ENCODE peak calls at places on chromosomes 5 and 9, in ten cellular contexts. K is transverse colon, I is suprapubic skin, W is SK-N-SH, N is ovary, F is tibial nerve, Z is sigmoid colon, S is GM12878, U is A549, E is HepG2. O is an unnamed sample. For H3K4me1, the result is how much of the 10 kb centered on the place peaks cover.

GRCh38 chr5:129460951-129461815 is 1.1 kb downstream of the ADAMTS19 start:
- DNase-seq in I (no peak), E (no peak), W (peak), Z (peak), F (no peak), N (peak), S (no peak), K (peak), U (peak), O (peak)

GRCh38 chr9:81595887-81596558 is 93.3 kb downstream of the TLE1 start:
- DNase-seq in N (no peak), I (no peak), Z (no peak), S (no peak), W (peak), U (no peak), F (no peak), K (no peak), E (no peak), O (no peak)

GRCh38 chr9:117704024-117704575 is at the start of gene TLR4:
- DNase-seq in U (no peak), S (peak), Z (peak), N (peak), F (peak), E (no peak), I (peak), W (no peak), K (peak), O (peak)

GRCh38 chr5:131067596-131067995 is 97.5 kb downstream of the HINT1 start:
- DNase-seq in N (no peak), U (no peak), Z (no peak), F (no peak), E (no peak), K (no peak), W (no peak), S (no peak), I (no peak), O (no peak)

GRCh38 chr5:35660451-35660850 is 42.8 kb downstream of the SPEF2 start:
- DNase-seq in Z (no peak), K (no peak), E (no peak), S (no peak), F (no peak), N (no peak), I (no peak), U (no peak), W (no peak), O (no peak)

GRCh38 chr5:76714771-76715483 is 999 bp upstream of the F2R start:
- DNase-seq in W (peak), U (peak), I (no peak), Z (no peak), K (peak), S (no peak), F (no peak), E (no peak), N (peak), O (no peak)

GRCh38 chr9:88587182-88587581 is 52.2 kb downstream of the NXNL2 start:
- DNase-seq in E (no peak), F (no peak), I (no peak), Z (no peak), K (peak), N (no peak), S (no peak), U (no peak), W (no peak), O (peak)

GRCh38 chr5:62489471-62489870 is 76.9 kb downstream of the IPO11 start:
- DNase-seq in F (no peak), N (no peak), I (no peak), Z (no peak), K (no peak), S (no peak), W (no peak), E (no peak), U (no peak), O (no peak)

GRCh38 chr5:88602584-88602983 is 280.4 kb downstream of the MEF2C start:
- DNase-seq in U (no peak), I (no peak), N (no peak), W (no peak), E (peak), F (no peak), K (peak), Z (no peak), S (no peak), O (no peak)

GRCh38 chr5:7392401-7393024 is 3.4 kb upstream of the ADCY2 start:
- DNase-seq in F (no peak), Z (no peak), S (no peak), E (peak), N (no peak), U (peak), W (peak), I (no peak), K (no peak), O (no peak)

GRCh38 chr5:134133213-134133994 is 18.9 kb downstream of the TCF7 start:
- DNase-seq in I (peak), K (peak), E (no peak), U (no peak), S (no peak), F (peak), Z (peak), W (no peak), N (peak), O (no peak)

GRCh38 chr9:94783121-94783664 is 56.7 kb downstream of the AOPEP start:
- DNase-seq in K (peak), N (peak), W (peak), F (peak), U (peak), S (peak), E (peak), Z (peak), I (peak), O (peak)

GRCh38 chr9:133572821-133573361 is 36.3 kb downstream of the FAM163B start:
- DNase-seq in N (no peak), I (no peak), E (no peak), S (no peak), F (no peak), U (no peak), W (peak), Z (peak), K (peak), O (peak)

GRCh38 chr5:138752341-138752950 is 779 bp upstream of the CTNNA1 start:
- DNase-seq in F (no peak), E (peak), W (no peak), I (peak), N (peak), K (peak), S (no peak), Z (peak), U (peak), O (no peak)

GRCh38 chr9:111895996-111896941 is at the start of gene UGCG:
- DNase-seq in U (peak), F (peak), Z (peak), N (peak), I (peak), W (peak), E (peak), S (no peak), K (peak), O (peak)

GRCh38 chr9:76542360-76542759 is 83.4 kb downstream of the GCNT1 start:
- DNase-seq in W (no peak), I (no peak), N (no peak), U (no peak), S (no peak), F (no peak), E (no peak), K (no peak), Z (no peak), O (no peak)

GRCh38 chr9:28598396-28598795 is 1025.1 kb upstream of the C9orf72 start:
- DNase-seq in K (no peak), U (no peak), N (no peak), F (no peak), W (peak), I (no peak), Z (no peak), S (no peak), E (no peak), O (no peak)

GRCh38 chr5:87411586-87412416 is 929 bp downstream of the CCNH start:
- DNase-seq in U (peak), W (peak), Z (peak), N (no peak), F (no peak), I (peak), E (peak), S (no peak), K (peak), O (peak)

GRCh38 chr9:70617033-70617432 is 202.6 kb upstream of the KLF9 start:
- DNase-seq in F (no peak), I (no peak), S (no peak), Z (no peak), K (no peak), W (no peak), E (no peak), U (no peak), N (no peak), O (no peak)

GRCh38 chr5:2752875-2753435 is 1.5 kb upstream of the IRX2 start:
- DNase-seq in I (no peak), F (no peak), E (no peak), N (no peak), K (no peak), U (no peak), W (no peak), S (no peak), Z (no peak), O (peak)

GRCh38 chr9:28264368-28264767 is 691.1 kb upstream of the C9orf72 start:
- DNase-seq in Z (no peak), F (no peak), S (no peak), K (no peak), I (no peak), E (no peak), N (no peak), U (no peak), W (no peak), O (no peak)

GRCh38 chr9:35829084-35829763 is at the start of gene TMEM8B:
- DNase-seq in W (peak), K (peak), N (peak), Z (peak), F (peak), S (no peak), E (peak), I (peak), U (peak), O (peak)

GRCh38 chr9:116499986-116500871 is 186.9 kb upstream of the TRIM32 start:
- DNase-seq in W (no peak), S (no peak), U (peak), Z (no peak), F (no peak), N (no peak), I (no peak), E (no peak), K (no peak), O (no peak)

GRCh38 chr9:137367506-137368430 is 55.2 kb downstream of the EXD3 start:
- DNase-seq in N (peak), I (peak), E (no peak), W (no peak), S (no peak), F (no peak), K (no peak), U (no peak), Z (peak), O (no peak)

GRCh38 chr9:130860458-130861316 is 25.6 kb downstream of the ABL1 start:
- DNase-seq in N (peak), E (no peak), U (no peak), S (no peak), W (no peak), F (peak), I (peak), K (peak), Z (peak), O (peak)

GRCh38 chr9:19379697-19380046 is 364 bp downstream of the RPS6 start:
- DNase-seq in U (no peak), K (peak), Z (no peak), W (peak), I (no peak), N (no peak), E (no peak), S (no peak), F (peak), O (no peak)

GRCh38 chr9:134653259-134654009 is 11.8 kb downstream of the COL5A1 start:
- DNase-seq in E (no peak), F (no peak), Z (peak), N (peak), I (no peak), W (no peak), U (no peak), K (no peak), S (no peak), O (no peak)

GRCh38 chr9:114929166-114929565 is 1.2 kb downstream of the TNFSF8 start:
- DNase-seq in F (no peak), W (no peak), I (no peak), N (no peak), K (no peak), Z (no peak), S (no peak), E (no peak), U (no peak), O (no peak)

GRCh38 chr9:2255128-2255527 is 240.0 kb downstream of the SMARCA2 start:
- DNase-seq in N (no peak), W (no peak), Z (no peak), K (no peak), F (no peak), E (peak), S (no peak), U (no peak), I (no peak), O (no peak)

GRCh38 chr9:86500667-86501435 is 146.6 kb upstream of the TUT7 start:
- DNase-seq in W (no peak), I (no peak), K (no peak), F (no peak), U (no peak), N (no peak), Z (no peak), S (no peak), E (no peak), O (no peak)

GRCh38 chr9:87381050-87381711 is 116.5 kb upstream of the DAPK1 start:
- DNase-seq in Z (no peak), I (no peak), F (no peak), S (no peak), W (no peak), N (no peak), E (peak), K (no peak), U (no peak), O (no peak)

GRCh38 chr5:10354048-10354872 is 765 bp downstream of the MARCHF6 start:
- DNase-seq in S (no peak), Z (peak), W (no peak), E (peak), F (no peak), I (no peak), K (peak), N (peak), U (peak), O (peak)

GRCh38 chr5:134195666-134196065 is 18.9 kb upstream of the SKP1 start:
- DNase-seq in E (no peak), N (no peak), W (no peak), Z (no peak), S (no peak), U (no peak), I (no peak), F (no peak), K (no peak), O (no peak)

GRCh38 chr5:60929024-60929423 is 15.8 kb downstream of the ERCC8 start:
- DNase-seq in N (no peak), I (no peak), U (no peak), Z (no peak), E (no peak), W (no peak), S (no peak), K (no peak), F (no peak), O (no peak)

GRCh38 chr9:90795879-90796317 is 5.7 kb upstream of the SYK start:
- DNase-seq in S (no peak), U (no peak), I (no peak), K (no peak), N (no peak), W (no peak), Z (no peak), F (no peak), E (no peak), O (no peak)

GRCh38 chr5:74673011-74673790 is 11.8 kb upstream of the HEXB start:
- DNase-seq in N (no peak), K (no peak), S (no peak), E (peak), U (no peak), Z (no peak), F (no peak), W (peak), I (no peak), O (no peak)

GRCh38 chr5:180495292-180495691 is 1.1 kb downstream of the CNOT6 start:
- DNase-seq in U (no peak), S (no peak), E (no peak), I (no peak), N (no peak), K (no peak), Z (no peak), W (no peak), F (no peak), O (no peak)

GRCh38 chr5:91162534-91163381 is 220.4 kb downstream of the ARRDC3 start:
- DNase-seq in N (peak), E (peak), F (peak), I (peak), W (no peak), Z (peak), S (peak), U (peak), K (peak), O (peak)

GRCh38 chr9:130542457-130543228 is 36.7 kb upstream of the FUBP3 start:
- DNase-seq in K (no peak), I (no peak), Z (no peak), W (no peak), F (no peak), E (no peak), S (no peak), N (no peak), U (peak), O (no peak)

DNA sequence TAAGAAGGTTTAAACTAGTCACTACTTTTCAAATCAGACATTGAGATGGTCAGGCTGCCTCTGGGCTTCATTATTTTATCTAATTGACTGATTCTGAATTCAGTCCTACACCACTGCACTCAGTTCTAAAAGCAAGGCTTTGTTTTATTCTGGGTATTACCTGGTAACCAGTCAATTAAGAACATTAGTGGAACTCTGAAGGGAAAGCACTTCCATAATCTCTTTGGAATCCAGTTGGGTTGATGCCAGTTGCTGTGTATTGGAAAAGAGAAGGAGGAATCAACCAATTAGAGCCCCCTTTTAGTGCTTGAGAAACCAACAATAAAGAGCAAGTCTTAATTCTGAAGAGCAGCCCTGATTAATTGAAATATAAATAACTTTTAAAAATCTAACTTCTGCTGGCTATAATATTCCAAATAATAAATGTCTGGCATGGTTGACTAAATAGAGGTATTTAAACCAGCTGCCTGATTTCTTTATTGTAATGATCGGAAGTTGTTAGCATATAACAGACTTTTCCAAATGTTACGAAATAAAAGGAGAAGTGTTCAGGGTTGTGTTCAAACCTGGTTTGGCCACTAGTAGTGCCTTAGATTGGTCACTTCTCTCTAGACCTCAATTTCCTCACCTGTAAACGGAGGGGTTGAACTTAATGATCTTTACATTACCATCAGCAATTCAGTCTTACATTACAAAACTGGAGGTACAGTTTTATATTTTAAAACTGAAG is 32.0 kb downstream of the CPEB4 start:
- DNase-seq in Z (no peak), U (no peak), N (no peak), E (no peak), W (no peak), F (no peak), S (no peak), K (no peak), I (no peak), O (no peak)
- H3K4me3 ChIP-seq in Z (no peak), U (peak), N (no peak), E (no peak), W (peak), F (no peak), S (no peak), K (no peak), I (no peak), O (no peak)

GRCh38 chr9:136099547-136099946 is 4.5 kb upstream of the NACC2 start:
- DNase-seq in K (no peak), S (no peak), F (no peak), N (no peak), E (no peak), Z (no peak), I (no peak), U (no peak), W (no peak), O (no peak)

GRCh38 chr9:136103651-136104487 is 8.8 kb upstream of the NACC2 start:
- DNase-seq in K (peak), I (no peak), S (no peak), W (no peak), N (no peak), Z (no peak), U (no peak), F (no peak), E (no peak), O (peak)

GRCh38 chr9:136098844-136099243 is 3.8 kb upstream of the NACC2 start:
- DNase-seq in E (no peak), N (no peak), Z (no peak), S (no peak), I (no peak), W (no peak), F (no peak), U (no peak), K (no peak), O (no peak)

GRCh38 chr9:136098210-136098609 is 3.1 kb upstream of the NACC2 start:
- DNase-seq in U (no peak), F (no peak), I (no peak), W (no peak), S (no peak), K (no peak), E (no peak), Z (no peak), N (no peak), O (no peak)

GRCh38 chr9:136100700-136101614 is 5.9 kb upstream of the NACC2 start:
- DNase-seq in N (no peak), K (no peak), Z (no peak), W (no peak), E (no peak), S (no peak), U (no peak), I (no peak), F (no peak), O (no peak)
- TF ChIP-seq EP300 in N (no peak), K (no peak), Z (no peak), W (no peak), E (no peak), S (no peak), U (no peak), I (no peak), F (no peak), O (no peak)

DNA sequence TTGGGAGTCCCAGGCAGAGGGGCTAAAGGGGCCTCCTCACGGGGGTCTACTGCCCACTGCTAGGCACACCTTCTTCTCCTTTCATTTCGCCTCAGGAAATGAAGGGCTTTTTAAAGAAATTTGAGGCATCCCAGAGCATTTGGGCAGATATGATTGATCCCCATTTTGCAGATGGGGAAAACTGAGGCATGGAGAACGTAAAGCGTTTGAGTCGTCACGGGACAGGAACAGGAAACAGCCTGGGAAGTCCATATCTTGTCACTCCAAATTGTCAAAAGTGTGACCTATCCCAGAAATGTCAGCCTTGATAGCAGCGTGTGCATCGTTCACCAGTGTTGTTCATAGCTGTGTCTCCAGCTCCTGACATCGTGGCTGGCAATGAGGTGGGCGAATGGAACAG is 98.2 kb downstream of the DAB2IP start:
- DNase-seq in S (no peak), N (no peak), W (no peak), I (no peak), K (no peak), Z (no peak), E (no peak), U (no peak), F (no peak), O (no peak)
- H3K4me1 ChIP-seq in S (under half), N (half or more), W (half or more), I (half or more), K (under half), Z (half or more), E (half or more), U (under half), F (half or more), O (half or more)

DNA sequence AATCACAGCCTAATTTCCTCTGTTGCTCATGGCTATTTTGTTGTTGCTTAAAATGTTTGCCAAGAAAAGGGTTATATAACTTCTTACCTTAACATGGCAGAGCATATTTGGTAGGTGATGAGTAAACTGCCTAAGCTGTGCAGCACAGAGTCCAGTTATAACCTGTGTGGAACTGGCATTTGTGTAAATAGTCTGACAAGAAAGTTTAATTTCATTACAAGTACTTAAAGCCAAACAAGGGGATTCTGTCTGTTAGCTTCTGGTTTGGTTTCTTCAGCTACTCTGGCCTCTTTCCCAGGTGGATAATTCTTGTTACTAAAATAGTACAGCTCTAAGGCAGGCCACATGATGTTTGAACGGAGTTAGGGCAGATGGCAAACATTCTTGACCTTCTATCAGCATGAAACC is 72.2 kb downstream of the PTCD2 start:
- DNase-seq in W (no peak), I (no peak), N (no peak), K (no peak), Z (no peak), F (no peak), S (no peak), E (no peak), U (no peak), O (no peak)
- H3K4me3 ChIP-seq in W (no peak), I (no peak), N (no peak), K (no peak), Z (no peak), F (no peak), S (no peak), E (no peak), U (no peak), O (no peak)

GRCh38 chr5:68071731-68072130 is 143.8 kb upstream of the PIK3R1 start:
- DNase-seq in I (no peak), Z (no peak), K (no peak), F (no peak), S (no peak), U (no peak), E (no peak), W (no peak), N (no peak), O (no peak)
- TF ChIP-seq EP300 in I (no peak), Z (no peak), K (no peak), F (no peak), S (no peak), U (no peak), E (no peak), W (no peak), N (no peak), O (no peak)

GRCh38 chr5:119028575-119028974 is 40.2 kb upstream of the DTWD2 start:
- DNase-seq in W (no peak), K (no peak), E (no peak), U (no peak), S (no peak), Z (no peak), I (no peak), N (no peak), F (no peak), O (no peak)
- H3K4me1 ChIP-seq in W (under half), K (under half), E (under half), U (under half), S (under half), Z (under half), I (under half), N (under half), F (under half), O (under half)

O was measured in stomach.